ENCODE peak calls at places on chromosomes 16 and 17, in eight cellular contexts. X is body of pancreas, U is IMR-90, G is heart right ventricle, J is cardiac muscle cell, Y is PC-9, F is A549, I is fibroblast of lung. Z is an unnamed sample.

GRCh38 chr17:59753522-59754467 is 46.3 kb downstream of the VMP1 start:
- DNase-seq in X (peak; percentile 34), U (peak; percentile 93), G (peak; percentile 43), J (peak; percentile 86), Y (peak; percentile 79), F (peak; percentile 94), I (peak; percentile 83), Z (peak; percentile 10)

GRCh38 chr16:5649762-5650445 is 552.3 kb upstream of the EEF2KMT start:
- DNase-seq in X (no peak), U (no peak), G (no peak), J (no peak), Y (no peak), F (no peak), I (no peak), Z (no peak)

GRCh38 chr17:67441052-67441738 is 64.1 kb downstream of the PITPNC1 start:
- DNase-seq in X (no peak), U (peak; percentile 88), G (peak; percentile 21), J (no peak), Y (no peak), F (peak; percentile 85), I (peak; percentile 75), Z (peak; percentile 65)

GRCh38 chr16:71911121-71911520 is 15.8 kb downstream of the IST1 start:
- DNase-seq in X (no peak), U (no peak), G (no peak), J (no peak), Y (no peak), F (no peak), I (no peak), Z (no peak)

GRCh38 chr17:68491381-68491849 is 20.8 kb upstream of the PRKAR1A start:
- DNase-seq in X (peak; percentile 68), U (no peak), G (peak; percentile 53), J (peak; percentile 31), Y (no peak), F (no peak), I (no peak), Z (no peak)

GRCh38 chr16:77539336-77539735 is 104.5 kb upstream of the ADAMTS18 start:
- DNase-seq in X (no peak), U (no peak), G (no peak), J (no peak), Y (no peak), F (no peak), I (peak; percentile 17), Z (no peak)

GRCh38 chr16:49835116-49835880 is 20.6 kb downstream of the ZNF423 start:
- DNase-seq in X (no peak), U (no peak), G (no peak), J (no peak), Y (no peak), F (no peak), I (no peak), Z (no peak)

GRCh38 chr17:80539022-80539421 is 5.6 kb upstream of the RPTOR start:
- DNase-seq in X (no peak), U (no peak), G (no peak), J (no peak), Y (no peak), F (peak; percentile 34), I (no peak), Z (no peak)

GRCh38 chr17:35612924-35613521 is 25.9 kb downstream of the AP2B1 start:
- DNase-seq in X (peak; percentile 39), U (peak; percentile 65), G (peak; percentile 20), J (peak; percentile 65), Y (peak; percentile 51), F (peak; percentile 68), I (peak; percentile 33), Z (peak; percentile 11)

GRCh38 chr16:64654137-64654652 is 467.7 kb downstream of the CDH11 start:
- DNase-seq in X (no peak), U (peak; percentile 64), G (no peak), J (no peak), Y (no peak), F (no peak), I (peak; percentile 81), Z (no peak)

GRCh38 chr16:64656471-64656870 is 465.4 kb downstream of the CDH11 start:
- DNase-seq in X (no peak), U (no peak), G (no peak), J (no peak), Y (no peak), F (no peak), I (peak; percentile 69), Z (no peak)

GRCh38 chr16:64657316-64658011 is 464.4 kb downstream of the CDH11 start:
- DNase-seq in X (no peak), U (peak; percentile 37), G (no peak), J (no peak), Y (no peak), F (no peak), I (peak; percentile 95), Z (no peak)

GRCh38 chr16:64659863-64660262 is 462.0 kb downstream of the CDH11 start:
- DNase-seq in X (no peak), U (no peak), G (no peak), J (no peak), Y (no peak), F (no peak), I (no peak), Z (no peak)
- H3K9me3 ChIP-seq in X (no peaks in the 10 kb centered on the region), U (no peaks in the 10 kb centered on the region), G (no peaks in the 10 kb centered on the region), J (no peaks in the 10 kb centered on the region), Y (no peaks in the 10 kb centered on the region), F (no peaks in the 10 kb centered on the region), I (no peaks in the 10 kb centered on the region), Z (peaks cover 5% of the 10 kb centered on the region)

GRCh38 chr16:91484-91883 is 13.5 kb downstream of the MPG start:
- DNase-seq in X (no peak), U (no peak), G (peak; percentile 68), J (peak; percentile 54), Y (no peak), F (no peak), I (no peak), Z (no peak)

GRCh38 chr16:89391-90302 is 11.6 kb downstream of the MPG start:
- DNase-seq in X (no peak), U (no peak), G (no peak), J (no peak), Y (no peak), F (no peak), I (no peak), Z (no peak)

GRCh38 chr16:96935-97381 is 18.9 kb downstream of the MPG start:
- DNase-seq in X (peak; percentile 88), U (peak; percentile 83), G (peak; percentile 87), J (peak; percentile 90), Y (peak; percentile 72), F (peak; percentile 88), I (peak; percentile 79), Z (peak; percentile 84)

GRCh38 chr16:88613-89012 is 10.6 kb downstream of the MPG start:
- DNase-seq in X (no peak), U (no peak), G (no peak), J (no peak), Y (no peak), F (no peak), I (no peak), Z (no peak)

DNA sequence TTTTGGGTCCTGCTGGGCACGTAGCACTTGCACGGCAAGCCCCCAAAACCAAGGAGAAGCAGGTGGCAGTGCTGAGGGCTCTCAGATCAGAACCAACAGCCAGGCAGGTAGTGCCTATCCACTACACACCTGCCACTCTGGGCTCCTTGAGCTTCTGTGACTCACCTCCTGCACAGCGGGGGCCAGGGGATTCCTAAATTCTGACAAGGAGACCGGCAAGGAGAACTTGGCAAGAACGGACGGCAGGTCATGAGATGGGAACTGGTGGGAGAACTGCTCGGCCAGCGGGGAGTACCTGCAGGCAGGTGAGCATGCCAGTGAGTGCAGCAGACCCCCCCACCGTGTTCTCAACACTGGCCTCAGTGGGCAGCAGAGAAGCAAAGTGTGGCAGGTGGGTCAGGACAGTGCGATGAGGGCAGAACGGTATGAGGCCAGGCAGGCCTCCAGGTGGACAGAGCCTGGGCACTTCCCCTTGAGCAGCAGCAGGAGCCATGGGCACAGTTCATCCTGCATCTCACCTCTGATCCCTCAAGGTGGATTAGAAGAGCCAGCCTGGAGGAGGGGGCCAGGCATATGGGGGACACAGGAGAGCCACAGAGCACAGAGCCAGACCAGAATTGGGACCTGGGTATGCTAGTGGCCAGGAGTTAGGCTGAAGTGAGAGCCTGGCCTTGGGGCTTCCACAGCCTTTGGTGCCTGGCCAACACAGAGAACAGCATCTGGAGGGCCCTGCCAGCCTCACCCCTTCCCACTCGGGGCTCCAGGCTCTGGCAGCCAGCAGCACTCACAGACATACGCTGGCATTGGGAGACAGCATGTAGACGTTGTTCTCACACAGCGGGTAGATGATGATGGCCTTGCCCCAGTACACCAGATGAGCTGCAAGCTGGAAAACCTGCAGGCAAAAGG is 14.7 kb downstream of the MPG start:
- DNase-seq in X (no peak), U (no peak), G (no peak), J (no peak), Y (no peak), F (no peak), I (no peak), Z (no peak)
- H3K27ac ChIP-seq in X (no peak overlapping the region), U (no peak overlapping the region), G (no peak overlapping the region), J (peak overlapping the region; percentile 76), Y (no peak overlapping the region), F (no peak overlapping the region), I (no peak overlapping the region), Z (no peak overlapping the region)

GRCh38 chr16:81926036-81926435 is 85.2 kb downstream of the SDR42E1 start:
- DNase-seq in X (no peak), U (no peak), G (no peak), J (no peak), Y (no peak), F (no peak), I (no peak), Z (no peak)

GRCh38 chr16:81929841-81930240 is 81.4 kb downstream of the SDR42E1 start:
- DNase-seq in X (no peak), U (no peak), G (no peak), J (no peak), Y (no peak), F (no peak), I (no peak), Z (no peak)

GRCh38 chr16:81931927-81932326 is 79.3 kb downstream of the SDR42E1 start:
- DNase-seq in X (no peak), U (no peak), G (no peak), J (no peak), Y (no peak), F (no peak), I (no peak), Z (no peak)

GRCh38 chr16:81928975-81929374 is 82.3 kb downstream of the SDR42E1 start:
- DNase-seq in X (no peak), U (no peak), G (no peak), J (no peak), Y (no peak), F (no peak), I (no peak), Z (no peak)

DNA sequence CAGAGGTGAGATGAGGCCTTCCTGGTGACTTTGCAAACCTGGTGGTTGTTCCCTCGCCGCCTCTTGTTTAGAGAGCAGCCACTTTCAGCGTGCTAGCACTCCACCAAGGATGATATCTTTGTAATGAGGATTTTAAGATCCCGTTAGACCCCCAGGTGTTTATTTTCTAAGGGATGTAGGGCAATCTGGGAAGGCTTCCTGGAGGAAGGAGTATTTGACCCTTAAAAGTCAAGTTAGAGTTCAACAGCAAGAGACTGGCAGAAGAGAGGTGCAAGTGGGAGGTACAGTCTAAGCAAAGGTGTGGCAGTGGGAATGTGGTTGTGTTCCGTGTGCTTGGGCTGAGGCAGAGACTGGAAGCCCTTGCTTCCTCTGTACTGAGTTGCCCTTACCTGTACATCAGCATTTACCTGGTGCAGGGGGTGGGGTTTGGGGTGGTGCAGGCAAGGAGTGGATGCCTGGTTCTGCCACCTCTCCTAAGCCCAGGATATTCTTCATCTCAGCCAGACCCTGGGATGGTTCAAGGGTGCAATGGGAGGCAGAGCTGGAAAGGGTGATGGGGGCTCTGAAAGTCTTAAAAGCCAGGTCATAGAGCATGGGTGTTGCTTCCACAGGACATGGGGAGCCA is 83.6 kb downstream of the SDR42E1 start:
- DNase-seq in X (no peak), U (no peak), G (no peak), J (no peak), Y (no peak), F (no peak), I (no peak), Z (no peak)
- TF ChIP-seq CTCF in X (no peak), U (no peak), G (no peak), J (no peak), Y (no peak), F (no peak), I (no peak), Z (no peak)

GRCh38 chr16:35585411-35585810 is 2126.0 kb downstream of the TP53TG3F start:
- DNase-seq in X (no peak), U (no peak), G (no peak), J (no peak), Y (no peak), F (no peak), I (no peak), Z (no peak)
- H3K9me3 ChIP-seq in X (no peaks in the 10 kb centered on the region), U (peaks cover 3% of the 10 kb centered on the region), G (no peaks in the 10 kb centered on the region), J (no peaks in the 10 kb centered on the region), Y (no peaks in the 10 kb centered on the region), F (no peaks in the 10 kb centered on the region), I (no peaks in the 10 kb centered on the region), Z (peaks cover 9% of the 10 kb centered on the region)

Z was measured in CD4-positive, alpha-beta T cell.